ENCODE peak calls at places on chromosomes 11 and 22, in nine cellular contexts. P, Z, N, J, V, H, C, Y and B are unnamed samples.

GRCh38 chr22:19035474-19036228 is 86.6 kb downstream of the DGCR2 start:
- DNase-seq in P (no peak), Z (no peak), N (no peak), J (no peak), V (no peak), H (no peak), C (no peak), Y (peak; percentile 41), B (peak; percentile 29)

GRCh38 chr22:20136603-20136873 is 4.9 kb downstream of the ZDHHC8 start:
- DNase-seq in P (no peak), Z (no peak), N (no peak), J (no peak), V (no peak), H (no peak), C (no peak), Y (no peak), B (no peak)

GRCh38 chr11:70568504-70569172 is 170.3 kb downstream of the CTTN start:
- DNase-seq in P (peak; percentile 14), Z (peak; percentile 92), N (no peak), J (no peak), V (no peak), H (peak; percentile 48), C (no peak), Y (no peak), B (peak; percentile 8)

GRCh38 chr11:118618115-118618990 is 10.9 kb downstream of the PHLDB1 start:
- DNase-seq in P (peak; percentile 40), Z (peak; percentile 75), N (no peak), J (no peak), V (no peak), H (peak; percentile 87), C (no peak), Y (peak; percentile 85), B (peak; percentile 82)

GRCh38 chr11:77379253-77379652 is 77.8 kb upstream of the GDPD4 start:
- DNase-seq in P (no peak), Z (no peak), N (no peak), J (no peak), V (no peak), H (peak; percentile 27), C (no peak), Y (no peak), B (peak; percentile 82)

GRCh38 chr11:10514210-10514609 is 26.8 kb downstream of the RNF141 start:
- DNase-seq in P (no peak), Z (no peak), N (no peak), J (no peak), V (no peak), H (peak; percentile 35), C (no peak), Y (no peak), B (peak; percentile 66)

GRCh38 chr11:75858613-75859012 is 43.6 kb downstream of the UVRAG start:
- DNase-seq in P (peak; percentile 14), Z (peak; percentile 28), N (no peak), J (no peak), V (no peak), H (peak; percentile 50), C (peak; percentile 29), Y (no peak), B (no peak)

GRCh38 chr11:127054153-127054552 is 53.6 kb upstream of the KIRREL3 start:
- DNase-seq in P (no peak), Z (no peak), N (no peak), J (no peak), V (no peak), H (no peak), C (no peak), Y (no peak), B (no peak)

GRCh38 chr11:35087648-35088047 is 51.3 kb upstream of the CD44 start:
- DNase-seq in P (no peak), Z (no peak), N (no peak), J (no peak), V (no peak), H (no peak), C (no peak), Y (no peak), B (peak; percentile 25)

GRCh38 chr11:116651757-116652237 is 121.0 kb downstream of the BUD13 start:
- DNase-seq in P (no peak), Z (no peak), N (no peak), J (no peak), V (no peak), H (no peak), C (no peak), Y (no peak), B (no peak)

GRCh38 chr11:69294621-69295078 is 695 bp downstream of the MYEOV start:
- DNase-seq in P (no peak), Z (no peak), N (no peak), J (no peak), V (no peak), H (no peak), C (no peak), Y (no peak), B (no peak)

GRCh38 chr11:69122642-69123431 is 32.9 kb upstream of the SMIM38 start:
- DNase-seq in P (peak; percentile 85), Z (peak; percentile 93), N (no peak), J (no peak), V (peak; percentile 81), H (peak; percentile 31), C (no peak), Y (no peak), B (peak; percentile 91)

GRCh38 chr22:48960576-48960975 is 867.1 kb downstream of the BRD1 start:
- DNase-seq in P (no peak), Z (no peak), N (no peak), J (no peak), V (no peak), H (no peak), C (no peak), Y (peak; percentile 31), B (no peak)

GRCh38 chr11:107583629-107584195 is 7.2 kb upstream of the ELMOD1 start:
- DNase-seq in P (peak; percentile 61), Z (no peak), N (no peak), J (no peak), V (no peak), H (peak; percentile 37), C (no peak), Y (no peak), B (peak; percentile 90)

GRCh38 chr11:11208994-11209393 is 144.1 kb downstream of the CSNK2A3 start:
- DNase-seq in P (no peak), Z (no peak), N (no peak), J (no peak), V (no peak), H (no peak), C (no peak), Y (no peak), B (no peak)

GRCh38 chr22:19586922-19587684 is 62.9 kb upstream of the CLDN5 start:
- DNase-seq in P (no peak), Z (no peak), N (no peak), J (no peak), V (no peak), H (no peak), C (no peak), Y (no peak), B (no peak)

GRCh38 chr22:36757608-36758220 is 18.2 kb downstream of the IFT27 start:
- DNase-seq in P (peak; percentile 50), Z (peak; percentile 75), N (peak; percentile 66), J (peak; percentile 79), V (peak; percentile 72), H (peak; percentile 69), C (peak; percentile 32), Y (peak; percentile 71), B (peak; percentile 75)

GRCh38 chr11:46290598-46291309 is 13.3 kb downstream of the CREB3L1 start:
- DNase-seq in P (no peak), Z (peak; percentile 91), N (no peak), J (no peak), V (no peak), H (peak; percentile 98), C (peak; percentile 94), Y (no peak), B (peak; percentile 94)

GRCh38 chr11:67054851-67055523 is 1.7 kb upstream of the RHOD start:
- DNase-seq in P (peak; percentile 98), Z (peak; percentile 84), N (no peak), J (no peak), V (peak; percentile 26), H (peak; percentile 61), C (peak; percentile 61), Y (no peak), B (peak; percentile 62)

GRCh38 chr11:37984991-37985390 is 1387.0 kb upstream of the RAG2 start:
- DNase-seq in P (no peak), Z (no peak), N (no peak), J (no peak), V (no peak), H (no peak), C (no peak), Y (no peak), B (no peak)

GRCh38 chr11:1749020-1749758 is 1.2 kb downstream of the IFITM10 start:
- DNase-seq in P (peak; percentile 44), Z (peak; percentile 80), N (no peak), J (no peak), V (no peak), H (peak; percentile 34), C (no peak), Y (no peak), B (peak; percentile 22)

GRCh38 chr11:73734996-73735395 is 25.9 kb downstream of the RAB6A start:
- DNase-seq in P (peak; percentile 8), Z (peak; percentile 4), N (no peak), J (no peak), V (no peak), H (no peak), C (no peak), Y (no peak), B (no peak)

GRCh38 chr22:45551310-45552016 is 48.8 kb downstream of the FBLN1 start:
- DNase-seq in P (no peak), Z (no peak), N (no peak), J (no peak), V (no peak), H (peak; percentile 44), C (no peak), Y (no peak), B (no peak)

GRCh38 chr11:46916669-46917108 is 1.7 kb downstream of the LRP4 start:
- DNase-seq in P (peak; percentile 81), Z (peak; percentile 83), N (no peak), J (no peak), V (peak; percentile 27), H (peak; percentile 66), C (no peak), Y (no peak), B (peak; percentile 85)

GRCh38 chr22:30436196-30436595 is 10.6 kb downstream of the MTFP1 start:
- DNase-seq in P (no peak), Z (no peak), N (no peak), J (no peak), V (no peak), H (no peak), C (no peak), Y (no peak), B (no peak)

GRCh38 chr22:43277987-43278601 is 65.1 kb downstream of the SCUBE1 start:
- DNase-seq in P (no peak), Z (no peak), N (no peak), J (no peak), V (no peak), H (no peak), C (no peak), Y (no peak), B (no peak)

GRCh38 chr11:34567733-34568132 is 53.2 kb upstream of the EHF start:
- DNase-seq in P (no peak), Z (no peak), N (no peak), J (no peak), V (no peak), H (no peak), C (no peak), Y (no peak), B (no peak)

GRCh38 chr11:100546714-100547113 is 140.4 kb upstream of the ARHGAP42 start:
- DNase-seq in P (peak; percentile 83), Z (no peak), N (no peak), J (no peak), V (no peak), H (peak; percentile 21), C (no peak), Y (no peak), B (peak; percentile 42)

GRCh38 chr11:69050592-69051380 is 2.1 kb downstream of the TPCN2 start:
- DNase-seq in P (no peak), Z (no peak), N (no peak), J (no peak), V (no peak), H (no peak), C (no peak), Y (no peak), B (no peak)

GRCh38 chr11:115522302-115522701 is 18.1 kb upstream of the CADM1 start:
- DNase-seq in P (no peak), Z (no peak), N (no peak), J (no peak), V (no peak), H (no peak), C (no peak), Y (no peak), B (no peak)

GRCh38 chr22:47337161-47337621 is 574.7 kb downstream of the TBC1D22A start:
- DNase-seq in P (no peak), Z (peak; percentile 68), N (no peak), J (no peak), V (no peak), H (peak; percentile 47), C (peak; percentile 56), Y (no peak), B (peak; percentile 55)